ENCODE peak calls at places on chromosome 14, in six cellular contexts. Z is lower leg skin; C is activated CD8-positive, alpha-beta memory T cell treated with anti-CD3 and anti-CD28 coated beads for 4 hours; K is activated CD4-positive, alpha-beta T cell treated with anti-CD3 and anti-CD28 coated beads, Interleukin-2, amount 50 U/mL, for 1 hour; Q is stimulated activated CD4-positive, alpha-beta T cell treated with anti-CD3 and anti-CD28 coated beads, Interleukin-12 subunit alpha, Interleukin-12 subunit beta, amount 100 ng/mL, for 4 hours; H is fibroblast of mammary gland. J is an unnamed sample.

GRCh38 chr14:69207435-69208041 is 16.2 kb downstream of the EXD2 start:
- DNase-seq in C (no peak), H (no peak), Z (no peak), Q (no peak), K (no peak), J (no peak)

GRCh38 chr14:104284636-104285482 is 146.5 kb downstream of the KIF26A start:
- DNase-seq in C (no peak), Q (no peak), Z (no peak), H (no peak), K (no peak), J (no peak)

GRCh38 chr14:24094839-24095195 is 706 bp downstream of the PCK2 start:
- DNase-seq in C (no peak), K (no peak), Z (no peak), H (no peak), Q (peak; percentile 20), J (no peak)

GRCh38 chr14:70856851-70857498 is 47.7 kb upstream of the MAP3K9 start:
- DNase-seq in K (no peak), H (peak; percentile 95), Z (no peak), Q (no peak), C (no peak), J (no peak)

GRCh38 chr14:94936411-94936892 is 166.5 kb upstream of the GSC start:
- DNase-seq in Z (peak; percentile 92), K (no peak), C (no peak), H (peak; percentile 55), Q (no peak), J (no peak)

GRCh38 chr14:79363291-79363690 is 848.0 kb downstream of the DIO2 start:
- DNase-seq in K (no peak), C (no peak), H (no peak), Q (no peak), Z (no peak), J (no peak)

GRCh38 chr14:58078068-58078467 is 73.9 kb downstream of the ARMH4 start:
- DNase-seq in H (peak; percentile 59), Q (no peak), K (no peak), Z (no peak), C (no peak), J (no peak)

GRCh38 chr14:59481407-59482119 is 2.6 kb downstream of the L3HYPDH start:
- DNase-seq in C (no peak), Z (no peak), H (peak; percentile 90), K (no peak), Q (no peak), J (no peak)

GRCh38 chr14:69321601-69322330 is 61.8 kb downstream of the GALNT16 start:
- DNase-seq in Q (no peak), H (peak; percentile 56), K (no peak), C (no peak), Z (peak; percentile 83), J (no peak)

GRCh38 chr14:49893309-49894213 is 679 bp downstream of the ARF6 start:
- DNase-seq in Z (peak; percentile 94), H (no peak), C (peak; percentile 57), K (peak; percentile 69), Q (peak; percentile 71), J (peak; percentile 55)

GRCh38 chr14:100708349-100709217 is 18.1 kb upstream of the DLK1 start:
- DNase-seq in Z (no peak), Q (no peak), K (no peak), C (no peak), H (peak; percentile 41), J (no peak)

GRCh38 chr14:47539065-47539464 is 136.3 kb downstream of the MDGA2 start:
- DNase-seq in H (peak; percentile 0), Z (no peak), C (no peak), Q (no peak), K (no peak), J (no peak)

GRCh38 chr14:21964180-21964579 is 290.6 kb upstream of the OR4E1 start:
- DNase-seq in Q (no peak), Z (no peak), K (no peak), C (no peak), H (no peak), J (no peak)

GRCh38 chr14:59754256-59754655 is 116.3 kb downstream of the RTN1 start:
- DNase-seq in C (no peak), K (no peak), Q (no peak), H (peak; percentile 60), Z (no peak), J (no peak)

GRCh38 chr14:47365248-47365647 is 310.2 kb downstream of the MDGA2 start:
- DNase-seq in C (no peak), Z (no peak), K (no peak), H (no peak), Q (no peak), J (no peak)

GRCh38 chr14:86852530-86852929 is 1140.5 kb downstream of the GALC start:
- DNase-seq in Z (no peak), H (no peak), Q (no peak), K (no peak), C (no peak), J (no peak)

GRCh38 chr14:74955229-74955999 is at the start of gene PGF:
- DNase-seq in H (peak; percentile 18), Z (no peak), C (no peak), Q (peak; percentile 30), K (peak; percentile 13), J (peak; percentile 55)